ENCODE peak calls at places on chromosomes 13 and 19, in five cellular contexts. L is H1, X is H9, Z is mesenchymal stem cell, R is mesendoderm. H is an unnamed sample.

GRCh38 chr19:4303778-4304508 is 455 bp upstream of the FSD1 start:
- DNase-seq in L (no peak), X (no peak), Z (no peak), R (no peak), H (no peak)

GRCh38 chr19:38015771-38016170 is 108.8 kb downstream of the SIPA1L3 start:
- DNase-seq in L (no peak), X (no peak), Z (no peak), R (no peak), H (no peak)

GRCh38 chr13:90950134-90950533 is 397.4 kb upstream of the MIR17HG start:
- DNase-seq in L (no peak), X (no peak), Z (no peak), R (no peak), H (no peak)

GRCh38 chr19:35913589-35913988 is 5.5 kb upstream of the TYROBP start:
- DNase-seq in L (no peak), X (no peak), Z (peak), R (no peak), H (peak)

GRCh38 chr19:18488838-18489626 is 32.8 kb downstream of the ELL start:
- DNase-seq in L (peak), X (peak), Z (peak), R (peak), H (no peak)

GRCh38 chr13:64648293-64648692 is 2581.8 kb downstream of the PCDH9 start:
- DNase-seq in L (no peak), X (no peak), Z (no peak), R (no peak), H (no peak)

GRCh38 chr13:45370922-45371406 is 30.0 kb upstream of the TPT1 start:
- DNase-seq in L (peak), X (peak), Z (peak), R (peak), H (peak)

GRCh38 chr13:30125422-30126073 is 181.8 kb downstream of the KATNAL1 start:
- DNase-seq in L (no peak), X (no peak), Z (peak), R (no peak), H (peak)

GRCh38 chr19:50720181-50720920 is 749 bp upstream of the SHANK1 start:
- DNase-seq in L (peak), X (no peak), Z (no peak), R (no peak), H (no peak)

GRCh38 chr19:3132971-3133792 is 2.7 kb upstream of the GNA15 start:
- DNase-seq in L (no peak), X (peak), Z (no peak), R (no peak), H (peak)

GRCh38 chr19:5147971-5148793 is 179.3 kb downstream of the KDM4B start:
- DNase-seq in L (no peak), X (no peak), Z (no peak), R (no peak), H (no peak)

GRCh38 chr19:289651-290538 is 1.3 kb downstream of the PLPP2 start:
- DNase-seq in L (peak), X (peak), Z (peak), R (peak), H (peak)

GRCh38 chr13:106246817-106247216 is 288.6 kb downstream of the EFNB2 start:
- DNase-seq in L (no peak), X (no peak), Z (no peak), R (no peak), H (no peak)

GRCh38 chr13:33069365-33069764 is 53.1 kb downstream of the KL start:
- DNase-seq in L (no peak), X (no peak), Z (no peak), R (peak), H (no peak)

GRCh38 chr19:13100031-13100588 is 2.5 kb downstream of the LYL1 start:
- DNase-seq in L (no peak), X (no peak), Z (no peak), R (no peak), H (no peak)

GRCh38 chr13:107461751-107462150 is 753.6 kb downstream of the LIG4 start:
- DNase-seq in L (no peak), X (no peak), Z (no peak), R (no peak), H (peak)

GRCh38 chr13:25267715-25268114 is 19.6 kb downstream of the MTMR6 start:
- DNase-seq in L (no peak), X (no peak), Z (peak), R (no peak), H (peak)

GRCh38 chr13:107069107-107069776 is 501.3 kb upstream of the ARGLU1 start:
- DNase-seq in L (no peak), X (no peak), Z (peak), R (peak), H (peak)

GRCh38 chr13:44352202-44352601 is 21.4 kb upstream of the SERP2 start:
- DNase-seq in L (no peak), X (no peak), Z (no peak), R (no peak), H (no peak)

GRCh38 chr19:405138-405965 is 3.6 kb downstream of the C2CD4C start:
- DNase-seq in L (peak), X (peak), Z (no peak), R (no peak), H (no peak)

GRCh38 chr13:106373989-106374572 is 161.4 kb downstream of the EFNB2 start:
- DNase-seq in L (no peak), X (no peak), Z (peak), R (no peak), H (peak)

GRCh38 chr19:45506991-45507863 is at the start of gene VASP:
- DNase-seq in L (peak), X (peak), Z (peak), R (peak), H (peak)

GRCh38 chr19:19209372-19209771 is 2.4 kb upstream of the NCAN start:
- DNase-seq in L (no peak), X (no peak), Z (no peak), R (no peak), H (no peak)

GRCh38 chr13:103081435-103081834 is 15.2 kb upstream of the SLC10A2 start:
- DNase-seq in L (no peak), X (no peak), Z (no peak), R (no peak), H (no peak)

GRCh38 chr13:50909605-50910482 is at the start of gene RNASEH2B:
- DNase-seq in L (peak), X (peak), Z (peak), R (peak), H (peak)

GRCh38 chr13:91111476-91112190 is 235.9 kb upstream of the MIR17HG start:
- DNase-seq in L (no peak), X (no peak), Z (no peak), R (no peak), H (no peak)

GRCh38 chr19:3463039-3463958 is 17.0 kb downstream of the SMIM24 start:
- DNase-seq in L (peak), X (no peak), Z (no peak), R (no peak), H (no peak)

GRCh38 chr19:53158119-53158656 is 665 bp downstream of the ZNF347 start:
- DNase-seq in L (peak), X (peak), Z (peak), R (peak), H (peak)

GRCh38 chr19:519449-519865 is 12.1 kb upstream of the CDC34 start:
- DNase-seq in L (no peak), X (no peak), Z (no peak), R (no peak), H (no peak)

GRCh38 chr13:112756511-112756966 is 66.7 kb downstream of the ATP11A start:
- DNase-seq in L (no peak), X (no peak), Z (no peak), R (no peak), H (no peak)
- H4K8ac ChIP-seq in L (peak), X (no peak), Z (no peak), R (no peak), H (no peak)

DNA sequence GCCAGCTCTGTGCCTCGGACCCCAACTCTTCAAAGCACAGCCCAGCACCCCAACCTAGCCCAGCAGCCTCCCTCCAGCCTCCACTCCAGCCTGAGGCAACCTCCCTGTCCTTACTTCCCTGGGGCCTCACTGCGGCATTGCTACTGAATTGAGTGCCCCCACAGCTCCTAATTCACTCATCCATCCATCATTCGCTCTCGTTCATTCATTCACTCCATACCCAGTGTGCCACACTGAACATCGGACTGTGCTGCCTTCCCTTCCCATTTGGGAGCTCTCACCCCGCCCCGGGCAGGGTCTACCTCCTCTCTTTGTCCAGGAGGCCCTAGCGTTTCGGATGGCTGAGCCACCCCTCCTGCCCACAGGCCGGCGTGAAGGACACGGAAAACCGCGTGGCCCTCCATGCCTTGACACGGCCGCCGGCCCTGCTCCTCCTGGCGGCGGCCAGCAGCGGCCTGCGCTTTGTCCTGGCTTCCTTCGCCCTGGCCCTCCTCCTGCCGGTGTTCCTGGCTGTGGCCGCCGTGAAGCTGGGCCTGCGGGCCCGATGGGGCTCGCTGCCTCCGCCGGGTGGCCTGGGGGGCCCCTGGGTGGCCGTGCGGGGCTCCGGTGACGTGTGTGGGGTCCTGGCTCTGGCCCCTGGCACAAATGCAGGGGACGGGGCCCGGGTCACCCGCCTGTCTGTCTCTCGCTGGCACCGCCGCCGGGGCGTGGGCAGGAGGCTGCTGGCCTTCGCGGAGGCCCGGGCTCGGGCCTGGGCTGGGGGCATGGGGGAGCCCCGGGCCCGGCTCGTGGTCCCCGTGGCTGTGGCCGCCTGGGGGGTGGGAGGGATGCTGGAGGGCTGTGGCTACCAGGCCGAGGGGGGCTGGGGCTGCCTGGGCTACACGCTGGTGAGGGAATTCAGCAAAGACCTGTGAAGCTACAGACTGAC is 1.3 kb downstream of the NAT14 start:
- DNase-seq in L (no peak), X (no peak), Z (no peak), R (no peak), H (no peak)
- H4K8ac ChIP-seq in L (peak), X (no peak), Z (peak), R (no peak), H (peak)

GRCh38 chr19:56671613-56671994 is at the start of gene ZNF835:
- DNase-seq in L (peak), X (no peak), Z (no peak), R (peak), H (no peak)
- H4K8ac ChIP-seq in L (peak), X (no peak), Z (no peak), R (no peak), H (no peak)

GRCh38 chr13:113069861-113070805 is 35.5 kb upstream of the F7 start:
- DNase-seq in L (no peak), X (no peak), Z (no peak), R (no peak), H (no peak)
- H4K8ac ChIP-seq in L (no peak), X (no peak), Z (no peak), R (no peak), H (no peak)

GRCh38 chr13:110407531-110407930 is 100.4 kb downstream of the COL4A2 start:
- DNase-seq in L (no peak), X (no peak), Z (no peak), R (no peak), H (no peak)
- H4K8ac ChIP-seq in L (no peak), X (no peak), Z (peak), R (no peak), H (peak)

GRCh38 chr13:79483302-79483701 is 2.3 kb downstream of the NDFIP2 start:
- DNase-seq in L (no peak), X (no peak), Z (peak), R (no peak), H (peak)
- H4K8ac ChIP-seq in L (no peak), X (no peak), Z (no peak), R (no peak), H (no peak)

H was measured in IMR-90.